ENCODE peak calls at places on chromosome 3, in seven cellular contexts. K, Y, P, Q, B, A and E are unnamed samples.

GRCh38 chr3:138438896-138439295 is 4.5 kb downstream of the ESYT3 start:
- DNase-seq in B (no peak), P (no peak), Q (no peak), Y (no peak), A (no peak), K (no peak), E (no peak)

GRCh38 chr3:108509873-108510272 is 523 bp downstream of the MYH15 start:
- DNase-seq in Q (no peak), A (no peak), K (no peak), Y (peak; percentile 58), P (no peak), B (no peak), E (no peak)

GRCh38 chr3:127717357-127718243 is 44.8 kb downstream of the ABTB1 start:
- DNase-seq in K (no peak), A (no peak), Y (no peak), B (no peak), P (no peak), Q (no peak), E (no peak)

GRCh38 chr3:54212723-54213122 is 90.4 kb downstream of the CACNA2D3 start:
- DNase-seq in K (no peak), P (no peak), Y (no peak), B (no peak), A (no peak), Q (no peak), E (no peak)

GRCh38 chr3:57226156-57226555 is 1.4 kb upstream of the APPL1 start:
- DNase-seq in B (peak; percentile 18), A (no peak), P (no peak), Q (no peak), Y (no peak), K (no peak), E (no peak)

GRCh38 chr3:64798316-64798715 is 110.5 kb upstream of the ADAMTS9 start:
- DNase-seq in Y (no peak), Q (no peak), P (no peak), B (no peak), A (no peak), K (no peak), E (no peak)

GRCh38 chr3:102207173-102207572 is 227.6 kb upstream of the ZPLD1 start:
- DNase-seq in Y (no peak), Q (no peak), K (no peak), P (no peak), B (no peak), A (no peak), E (no peak)

GRCh38 chr3:26712211-26713026 is 89.8 kb downstream of the LRRC3B start:
- DNase-seq in P (no peak), A (peak; percentile 3), Y (peak; percentile 87), K (peak; percentile 21), B (peak; percentile 28), Q (no peak), E (no peak)

GRCh38 chr3:68876112-68876713 is 56.1 kb downstream of the TAFA4 start:
- DNase-seq in Y (peak; percentile 67), K (peak; percentile 45), P (peak; percentile 27), Q (peak; percentile 39), A (peak; percentile 45), B (peak; percentile 26), E (no peak)

GRCh38 chr3:152296990-152297389 is 28.3 kb downstream of the MBNL1 start:
- DNase-seq in P (no peak), B (no peak), Q (no peak), A (no peak), Y (no peak), K (no peak), E (no peak)

GRCh38 chr3:129282727-129283327 is 4.2 kb downstream of the HMCES start:
- DNase-seq in B (peak; percentile 82), A (no peak), Q (no peak), P (no peak), Y (no peak), K (no peak), E (no peak)

GRCh38 chr3:197289726-197290125 is 8.7 kb downstream of the DLG1 start:
- DNase-seq in A (no peak), Y (no peak), P (no peak), B (no peak), Q (no peak), K (no peak), E (no peak)

GRCh38 chr3:137105277-137105977 is 147.6 kb downstream of the IL20RB start:
- DNase-seq in Y (peak; percentile 88), K (peak; percentile 42), A (peak; percentile 52), P (no peak), B (peak; percentile 56), Q (peak; percentile 30), E (no peak)

GRCh38 chr3:184186184-184186901 is at the start of gene ABCF3:
- DNase-seq in A (no peak), Y (no peak), Q (no peak), K (no peak), P (peak; percentile 63), B (no peak), E (no peak)

GRCh38 chr3:71378509-71378908 is 205.0 kb downstream of the FOXP1 start:
- DNase-seq in K (no peak), P (no peak), Q (no peak), A (no peak), Y (no peak), B (no peak), E (no peak)

GRCh38 chr3:71376911-71377310 is 206.6 kb downstream of the FOXP1 start:
- DNase-seq in Q (no peak), P (no peak), B (no peak), K (no peak), A (no peak), Y (no peak), E (no peak)

GRCh38 chr3:71376499-71376898 is 207.0 kb downstream of the FOXP1 start:
- DNase-seq in B (no peak), Q (no peak), A (no peak), Y (no peak), P (no peak), K (no peak), E (no peak)

GRCh38 chr3:71384393-71384792 is 199.1 kb downstream of the FOXP1 start:
- DNase-seq in A (no peak), Q (no peak), B (no peak), P (no peak), K (no peak), Y (no peak), E (no peak)

DNA sequence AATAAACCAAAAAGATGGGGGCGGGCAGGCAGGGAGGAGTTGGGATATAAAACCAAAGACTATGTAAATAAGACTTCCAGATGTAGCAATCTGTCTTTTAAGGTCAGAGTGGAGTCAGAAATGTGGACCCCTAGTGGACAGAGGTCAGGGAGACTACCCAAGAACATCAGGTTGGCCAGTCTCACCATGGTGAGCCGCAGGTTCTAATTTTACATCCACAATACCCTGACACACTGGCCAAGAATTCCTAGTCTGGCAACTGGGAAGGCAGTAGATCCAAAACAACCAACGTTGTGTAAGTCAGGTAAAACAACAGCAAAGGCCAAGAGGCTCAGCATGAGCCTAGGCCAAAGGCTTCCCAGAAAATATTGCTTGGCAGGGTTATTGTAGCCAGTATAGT is 203.4 kb downstream of the FOXP1 start:
- DNase-seq in Q (no peak), P (no peak), Y (peak; percentile 10), B (no peak), A (no peak), K (no peak), E (no peak)
- TF ChIP-seq CTCF in Q (no peak), P (no peak), Y (peak; percentile 37), B (no peak), A (no peak), K (no peak), E (no peak)

GRCh38 chr3:182683335-182684257 is 109.7 kb upstream of the ATP11B start:
- DNase-seq in A (peak; percentile 51), B (peak; percentile 73), P (peak; percentile 82), Y (peak; percentile 81), Q (peak; percentile 29), K (peak; percentile 73), E (no peak)

GRCh38 chr3:182686033-182686886 is 107.0 kb upstream of the ATP11B start:
- DNase-seq in A (no peak), Q (no peak), K (no peak), B (no peak), P (no peak), Y (no peak), E (no peak)

DNA sequence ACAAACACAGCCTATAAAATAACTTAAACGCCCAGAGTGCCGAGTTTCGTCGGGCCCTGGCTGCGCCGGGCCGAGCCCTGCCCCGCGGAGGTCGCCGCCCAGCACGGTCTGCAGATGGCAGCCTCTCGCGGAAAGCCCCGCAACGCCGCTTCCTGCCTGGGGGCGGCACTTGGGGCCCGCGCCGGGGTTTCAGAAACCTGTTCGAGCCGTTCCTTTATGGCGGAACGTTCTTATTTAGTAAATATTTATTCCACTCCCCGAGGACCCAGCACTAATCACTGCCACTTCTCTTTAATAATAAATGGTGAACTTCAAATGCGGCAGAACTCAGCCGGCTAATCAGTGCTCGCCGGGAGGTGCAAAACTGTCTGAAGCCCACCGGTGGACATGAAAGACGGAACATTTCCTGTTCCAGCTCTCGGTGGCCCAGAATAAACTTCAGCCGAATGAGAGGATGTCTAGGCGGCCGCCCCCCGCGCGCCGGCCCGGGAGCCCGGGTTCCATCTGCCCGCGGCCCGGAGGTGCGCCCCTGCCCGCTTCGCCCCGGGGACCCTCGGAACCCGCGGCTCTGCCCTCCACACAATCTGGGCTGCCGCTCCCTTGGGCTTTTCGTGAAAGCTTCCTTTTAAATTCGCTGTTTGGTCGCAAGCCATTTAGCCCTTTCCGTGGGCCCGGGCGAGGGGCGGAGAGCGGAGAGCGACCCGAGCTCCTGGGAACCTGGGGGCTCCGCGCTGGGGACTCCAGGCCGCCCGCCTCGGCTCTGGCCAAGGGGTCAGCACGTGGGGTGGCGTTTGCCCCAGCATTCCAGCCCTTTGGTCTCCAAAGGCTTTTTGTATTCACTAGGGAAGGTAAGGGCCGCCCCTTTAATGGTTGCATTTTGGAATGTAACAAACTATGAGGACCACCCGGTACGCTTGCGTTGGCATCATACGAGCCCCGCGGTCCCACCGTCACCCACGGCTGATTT is 110.8 kb upstream of the ATP11B start:
- DNase-seq in A (no peak), P (peak; percentile 78), Y (peak; percentile 87), B (peak; percentile 87), K (peak; percentile 81), Q (no peak), E (peak; percentile 39)
- TF ChIP-seq CTCF in A (no peak), P (peak; percentile 36), Y (peak; percentile 55), B (peak; percentile 25), K (peak; percentile 27), Q (peak; percentile 23), E (no peak)

GRCh38 chr3:157257101-157257500 is 97.2 kb upstream of the CCNL1 start:
- DNase-seq in A (no peak), K (no peak), Q (no peak), P (no peak), B (no peak), Y (no peak), E (no peak)
- TF ChIP-seq CTCF in A (no peak), K (no peak), Q (no peak), P (no peak), B (no peak), Y (no peak), E (no peak)

GRCh38 chr3:48405343-48405881 is 24.5 kb downstream of the PLXNB1 start:
- DNase-seq in P (no peak), A (no peak), Y (no peak), Q (no peak), K (no peak), B (peak; percentile 16), E (no peak)

GRCh38 chr3:48404440-48405342 is 25.2 kb downstream of the PLXNB1 start:
- DNase-seq in Y (no peak), Q (no peak), B (peak; percentile 12), K (no peak), P (no peak), A (no peak), E (no peak)

GRCh38 chr3:48402281-48402732 is 27.6 kb downstream of the PLXNB1 start:
- DNase-seq in K (no peak), Y (no peak), P (peak; percentile 50), B (peak; percentile 7), Q (peak; percentile 77), A (peak; percentile 46), E (peak; percentile 38)

GRCh38 chr3:48402907-48403306 is 27.0 kb downstream of the PLXNB1 start:
- DNase-seq in K (no peak), Y (no peak), A (no peak), P (no peak), Q (no peak), B (no peak), E (no peak)

GRCh38 chr3:48403533-48404439 is 26.1 kb downstream of the PLXNB1 start:
- DNase-seq in Q (no peak), P (no peak), A (no peak), Y (no peak), B (peak; percentile 17), K (no peak), E (no peak)
- TF ChIP-seq CTCF in Q (no peak), P (no peak), A (no peak), Y (no peak), B (no peak), K (no peak), E (no peak)